ENCODE peak calls at places on chromosomes 6 and 20, in five cellular contexts. One of them, this sample, is unnamed. For H3K27me3, the result is how much of the 10 kb centered on the place peaks cover.

GRCh38 chr6:139029470-139030210 is 1.1 kb downstream of the ABRACL start:
- DNase-seq in cardiac muscle cell: peak
- DNase-seq in MG63: peak
- DNase-seq in mesenchymal stem cell: peak
- DNase-seq in esophagus squamous epithelium: no peak
- DNase-seq in this sample: no peak

GRCh38 chr20:9331707-9332435 is 182.5 kb upstream of the LAMP5 start:
- DNase-seq in cardiac muscle cell: no peak
- DNase-seq in MG63: no peak
- DNase-seq in mesenchymal stem cell: no peak
- DNase-seq in esophagus squamous epithelium: no peak
- DNase-seq in this sample: no peak

GRCh38 chr6:32068867-32069266 is 30.7 kb downstream of the CYP21A2 start:
- DNase-seq in cardiac muscle cell: no peak
- DNase-seq in MG63: no peak
- DNase-seq in mesenchymal stem cell: no peak
- DNase-seq in esophagus squamous epithelium: no peak
- DNase-seq in this sample: no peak

GRCh38 chr20:13883425-13883824 is 98.6 kb downstream of the NDUFAF5 start:
- DNase-seq in cardiac muscle cell: no peak
- DNase-seq in MG63: no peak
- DNase-seq in mesenchymal stem cell: no peak
- DNase-seq in esophagus squamous epithelium: no peak
- DNase-seq in this sample: no peak

GRCh38 chr20:41003143-41003932 is 25.3 kb upstream of the TOP1 start:
- DNase-seq in cardiac muscle cell: peak
- DNase-seq in MG63: peak
- DNase-seq in mesenchymal stem cell: peak
- DNase-seq in esophagus squamous epithelium: peak
- DNase-seq in this sample: no peak

GRCh38 chr6:34521463-34522288 is 34.5 kb downstream of the SPDEF start:
- DNase-seq in cardiac muscle cell: no peak
- DNase-seq in MG63: no peak
- DNase-seq in mesenchymal stem cell: no peak
- DNase-seq in esophagus squamous epithelium: no peak
- DNase-seq in this sample: no peak

GRCh38 chr6:16450821-16451220 is 212.4 kb downstream of the GMPR start:
- DNase-seq in cardiac muscle cell: no peak
- DNase-seq in MG63: no peak
- DNase-seq in mesenchymal stem cell: no peak
- DNase-seq in esophagus squamous epithelium: no peak
- DNase-seq in this sample: no peak

GRCh38 chr20:17897566-17898307 is 70.9 kb downstream of the SNX5 start:
- DNase-seq in cardiac muscle cell: no peak
- DNase-seq in MG63: no peak
- DNase-seq in mesenchymal stem cell: no peak
- DNase-seq in esophagus squamous epithelium: no peak
- DNase-seq in this sample: no peak

GRCh38 chr6:139711714-139712585 is 337.5 kb upstream of the CITED2 start:
- DNase-seq in cardiac muscle cell: peak
- DNase-seq in MG63: no peak
- DNase-seq in mesenchymal stem cell: peak
- DNase-seq in esophagus squamous epithelium: no peak
- DNase-seq in this sample: no peak

GRCh38 chr6:106981901-106982300 is 7.4 kb upstream of the CD24 start:
- DNase-seq in cardiac muscle cell: no peak
- DNase-seq in MG63: peak
- DNase-seq in mesenchymal stem cell: no peak
- DNase-seq in esophagus squamous epithelium: no peak
- DNase-seq in this sample: no peak

GRCh38 chr6:129370268-129370916 is 339.6 kb downstream of the ARHGAP18 start:
- DNase-seq in cardiac muscle cell: peak
- DNase-seq in MG63: no peak
- DNase-seq in mesenchymal stem cell: peak
- DNase-seq in esophagus squamous epithelium: no peak
- DNase-seq in this sample: no peak

GRCh38 chr6:65557224-65557623 is 149.8 kb downstream of the EYS start:
- DNase-seq in cardiac muscle cell: no peak
- DNase-seq in MG63: no peak
- DNase-seq in mesenchymal stem cell: no peak
- DNase-seq in esophagus squamous epithelium: no peak
- DNase-seq in this sample: no peak

GRCh38 chr6:359261-360035 is 32.1 kb upstream of the IRF4 start:
- DNase-seq in cardiac muscle cell: no peak
- DNase-seq in MG63: no peak
- DNase-seq in mesenchymal stem cell: no peak
- DNase-seq in esophagus squamous epithelium: no peak
- DNase-seq in this sample: no peak

GRCh38 chr20:11585752-11586352 is 331.8 kb upstream of the BTBD3 start:
- DNase-seq in cardiac muscle cell: peak
- DNase-seq in MG63: no peak
- DNase-seq in mesenchymal stem cell: peak
- DNase-seq in esophagus squamous epithelium: no peak
- DNase-seq in this sample: no peak

GRCh38 chr20:15278041-15278440 is 940.6 kb upstream of the FLRT3 start:
- DNase-seq in cardiac muscle cell: no peak
- DNase-seq in MG63: no peak
- DNase-seq in mesenchymal stem cell: no peak
- DNase-seq in esophagus squamous epithelium: no peak
- DNase-seq in this sample: no peak

GRCh38 chr6:33276581-33276863 is 401 bp upstream of the B3GALT4 start:
- DNase-seq in cardiac muscle cell: no peak
- DNase-seq in MG63: no peak
- DNase-seq in mesenchymal stem cell: peak
- DNase-seq in esophagus squamous epithelium: no peak
- DNase-seq in this sample: no peak

GRCh38 chr6:163585932-163586437 is 171.5 kb downstream of the QKI start:
- DNase-seq in cardiac muscle cell: peak
- DNase-seq in MG63: peak
- DNase-seq in mesenchymal stem cell: peak
- DNase-seq in esophagus squamous epithelium: no peak
- DNase-seq in this sample: no peak

GRCh38 chr6:6925391-6926164 is 182.2 kb upstream of the RREB1 start:
- DNase-seq in cardiac muscle cell: no peak
- DNase-seq in MG63: no peak
- DNase-seq in mesenchymal stem cell: peak
- DNase-seq in esophagus squamous epithelium: no peak
- DNase-seq in this sample: no peak

GRCh38 chr20:57288676-57289075 is 22.2 kb upstream of the BMP7 start:
- DNase-seq in cardiac muscle cell: no peak
- DNase-seq in MG63: no peak
- DNase-seq in mesenchymal stem cell: no peak
- DNase-seq in esophagus squamous epithelium: no peak
- DNase-seq in this sample: no peak

GRCh38 chr6:156013155-156013554 is 557.5 kb upstream of the NOX3 start:
- DNase-seq in cardiac muscle cell: no peak
- DNase-seq in MG63: no peak
- DNase-seq in mesenchymal stem cell: no peak
- DNase-seq in esophagus squamous epithelium: no peak
- DNase-seq in this sample: no peak

GRCh38 chr20:17566345-17566744 is 3.5 kb upstream of the DSTN start:
- DNase-seq in cardiac muscle cell: no peak
- DNase-seq in MG63: no peak
- DNase-seq in mesenchymal stem cell: no peak
- DNase-seq in esophagus squamous epithelium: no peak
- DNase-seq in this sample: no peak

GRCh38 chr6:35727935-35728662 is 8.7 kb upstream of the ARMC12 start:
- DNase-seq in cardiac muscle cell: peak
- DNase-seq in MG63: peak
- DNase-seq in mesenchymal stem cell: peak
- DNase-seq in esophagus squamous epithelium: peak
- DNase-seq in this sample: no peak

GRCh38 chr6:1686117-1687098 is 76.7 kb downstream of the FOXC1 start:
- DNase-seq in cardiac muscle cell: peak
- DNase-seq in MG63: peak
- DNase-seq in mesenchymal stem cell: peak
- DNase-seq in esophagus squamous epithelium: no peak
- DNase-seq in this sample: no peak

GRCh38 chr6:150685860-150686259 is 86.2 kb downstream of the PLEKHG1 start:
- DNase-seq in cardiac muscle cell: peak
- DNase-seq in MG63: no peak
- DNase-seq in mesenchymal stem cell: no peak
- DNase-seq in esophagus squamous epithelium: no peak
- DNase-seq in this sample: no peak

GRCh38 chr20:15930324-15931305 is 642.6 kb downstream of the KIF16B start:
- DNase-seq in cardiac muscle cell: peak
- DNase-seq in MG63: no peak
- DNase-seq in mesenchymal stem cell: peak
- DNase-seq in esophagus squamous epithelium: no peak
- DNase-seq in this sample: no peak

GRCh38 chr6:89782222-89782621 is 37.4 kb downstream of the MDN1 start:
- DNase-seq in cardiac muscle cell: no peak
- DNase-seq in MG63: no peak
- DNase-seq in mesenchymal stem cell: no peak
- DNase-seq in esophagus squamous epithelium: no peak
- DNase-seq in this sample: no peak

GRCh38 chr6:136108591-136108990 is 141.5 kb downstream of the MTFR2 start:
- DNase-seq in cardiac muscle cell: no peak
- DNase-seq in MG63: no peak
- DNase-seq in mesenchymal stem cell: peak
- DNase-seq in esophagus squamous epithelium: no peak
- DNase-seq in this sample: no peak

GRCh38 chr6:136104556-136104955 is 145.6 kb downstream of the MTFR2 start:
- DNase-seq in cardiac muscle cell: peak
- DNase-seq in MG63: no peak
- DNase-seq in mesenchymal stem cell: peak
- DNase-seq in esophagus squamous epithelium: no peak
- DNase-seq in this sample: no peak

GRCh38 chr6:136103763-136104311 is 146.3 kb downstream of the MTFR2 start:
- DNase-seq in cardiac muscle cell: peak
- DNase-seq in MG63: no peak
- DNase-seq in mesenchymal stem cell: peak
- DNase-seq in esophagus squamous epithelium: no peak
- DNase-seq in this sample: peak

GRCh38 chr6:136103101-136103688 is 146.9 kb downstream of the MTFR2 start:
- DNase-seq in cardiac muscle cell: peak
- DNase-seq in MG63: no peak
- DNase-seq in mesenchymal stem cell: peak
- DNase-seq in esophagus squamous epithelium: no peak
- DNase-seq in this sample: no peak
- H3K27me3 ChIP-seq in cardiac muscle cell: under half
- H3K27me3 ChIP-seq in MG63: under half
- H3K27me3 ChIP-seq in mesenchymal stem cell: under half
- H3K27me3 ChIP-seq in esophagus squamous epithelium: under half
- H3K27me3 ChIP-seq in this sample: under half

GRCh38 chr20:21509079-21509596 is 4.7 kb downstream of the NKX2-2 start:
- DNase-seq in cardiac muscle cell: no peak
- DNase-seq in MG63: no peak
- DNase-seq in mesenchymal stem cell: no peak
- DNase-seq in esophagus squamous epithelium: no peak
- DNase-seq in this sample: no peak
- H3K27me3 ChIP-seq in cardiac muscle cell: half or more
- H3K27me3 ChIP-seq in MG63: under half
- H3K27me3 ChIP-seq in mesenchymal stem cell: half or more
- H3K27me3 ChIP-seq in esophagus squamous epithelium: under half
- H3K27me3 ChIP-seq in this sample: under half

GRCh38 chr6:43271103-43271815 is 26.8 kb upstream of the SLC22A7 start:
- DNase-seq in cardiac muscle cell: no peak
- DNase-seq in MG63: no peak
- DNase-seq in mesenchymal stem cell: no peak
- DNase-seq in esophagus squamous epithelium: no peak
- DNase-seq in this sample: no peak
- H3K27me3 ChIP-seq in cardiac muscle cell: under half
- H3K27me3 ChIP-seq in MG63: under half
- H3K27me3 ChIP-seq in mesenchymal stem cell: half or more
- H3K27me3 ChIP-seq in esophagus squamous epithelium: under half
- H3K27me3 ChIP-seq in this sample: under half

GRCh38 chr20:64041781-64042771 is 6.1 kb downstream of the C20orf204 start:
- DNase-seq in cardiac muscle cell: no peak
- DNase-seq in MG63: no peak
- DNase-seq in mesenchymal stem cell: no peak
- DNase-seq in esophagus squamous epithelium: no peak
- DNase-seq in this sample: no peak

GRCh38 chr20:64045346-64046011 is 4.0 kb downstream of the SOX18 start:
- DNase-seq in cardiac muscle cell: no peak
- DNase-seq in MG63: peak
- DNase-seq in mesenchymal stem cell: no peak
- DNase-seq in esophagus squamous epithelium: no peak
- DNase-seq in this sample: no peak

GRCh38 chr20:64044484-64045247 is 4.8 kb downstream of the SOX18 start:
- DNase-seq in cardiac muscle cell: peak
- DNase-seq in MG63: peak
- DNase-seq in mesenchymal stem cell: peak
- DNase-seq in esophagus squamous epithelium: no peak
- DNase-seq in this sample: no peak

GRCh38 chr20:64041040-64041780 is 5.2 kb downstream of the C20orf204 start:
- DNase-seq in cardiac muscle cell: no peak
- DNase-seq in MG63: no peak
- DNase-seq in mesenchymal stem cell: no peak
- DNase-seq in esophagus squamous epithelium: no peak
- DNase-seq in this sample: no peak

GRCh38 chr20:64043768-64044167 is 5.7 kb downstream of the SOX18 start:
- DNase-seq in cardiac muscle cell: no peak
- DNase-seq in MG63: no peak
- DNase-seq in mesenchymal stem cell: no peak
- DNase-seq in esophagus squamous epithelium: no peak
- DNase-seq in this sample: no peak
- H3K27me3 ChIP-seq in cardiac muscle cell: half or more
- H3K27me3 ChIP-seq in MG63: under half
- H3K27me3 ChIP-seq in mesenchymal stem cell: half or more
- H3K27me3 ChIP-seq in esophagus squamous epithelium: under half
- H3K27me3 ChIP-seq in this sample: under half

DNA sequence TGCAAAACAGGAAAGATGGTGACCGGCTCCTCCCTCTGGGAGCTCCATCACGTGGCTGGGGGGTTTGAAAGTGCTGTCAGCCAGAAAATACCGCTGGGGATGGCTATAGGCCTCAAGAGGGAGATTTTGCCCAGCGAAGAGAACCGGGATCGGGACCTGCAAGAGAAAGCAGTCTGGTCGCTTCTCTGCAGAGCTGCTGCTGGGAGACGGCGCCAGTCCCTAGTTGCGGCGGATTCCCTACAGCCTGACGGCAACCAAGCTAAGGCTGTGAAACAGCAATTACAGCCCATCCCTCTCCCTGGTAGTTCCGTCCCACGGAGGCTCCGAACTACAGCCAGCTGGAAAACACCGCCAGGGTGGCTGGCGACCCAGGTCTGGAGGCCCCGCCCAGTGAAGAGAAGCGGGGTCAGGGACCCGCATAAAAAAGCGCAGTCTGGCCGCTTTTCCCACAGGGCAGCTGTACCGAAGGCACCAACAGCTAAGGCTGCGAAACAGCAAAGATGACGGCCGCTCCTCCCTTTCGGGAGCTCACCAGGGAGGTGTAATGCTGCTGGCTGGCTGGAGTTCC is 238.1 kb upstream of the IRAK1BP1 start:
- DNase-seq in cardiac muscle cell: peak
- DNase-seq in MG63: peak
- DNase-seq in mesenchymal stem cell: peak
- DNase-seq in esophagus squamous epithelium: no peak
- DNase-seq in this sample: no peak
- H3K27me3 ChIP-seq in cardiac muscle cell: under half
- H3K27me3 ChIP-seq in MG63: under half
- H3K27me3 ChIP-seq in mesenchymal stem cell: under half
- H3K27me3 ChIP-seq in esophagus squamous epithelium: under half
- H3K27me3 ChIP-seq in this sample: under half

GRCh38 chr6:99269207-99269606 is 80.3 kb downstream of the FAXC start:
- DNase-seq in cardiac muscle cell: no peak
- DNase-seq in MG63: no peak
- DNase-seq in mesenchymal stem cell: no peak
- DNase-seq in esophagus squamous epithelium: no peak
- DNase-seq in this sample: no peak
- H3K27me3 ChIP-seq in cardiac muscle cell: under half
- H3K27me3 ChIP-seq in MG63: under half
- H3K27me3 ChIP-seq in mesenchymal stem cell: under half
- H3K27me3 ChIP-seq in esophagus squamous epithelium: under half
- H3K27me3 ChIP-seq in this sample: under half

This sample was measured in vagina.